ENCODE peak calls at places on chromosomes 1 and 21, in nine cellular contexts. K is stimulated activated CD8-positive, alpha-beta memory T cell treated with anti-CD3 and anti-CD28 coated beads, Interleukin-4, amount 100 ng/mL, for 1 hour; D is EL; M is AG08395; Z is mucosa of gallbladder; P is spleen; X is GM23338; F is activated T-helper 1 cell treated with anti-CD3 and anti-CD28 coated beads, Interleukin-12 subunit alpha, Interleukin-12 subunit beta, Interleukin-2, Interleukin-4 antibody, amounts not matched to agents 30 ng/mL and 10 ng/mL and 1 ng/mL, durations not matched to agents 14 hours and 24 hours and 36 hours; S is stimulated activated CD4-positive, alpha-beta T cell treated with anti-CD3 and anti-CD28 coated beads, Interleukin-2, amount 100 ng/mL, for 4 hours. G is an unnamed sample.

GRCh38 chr21:40074710-40075109 is 207.5 kb downstream of the PCP4 start:
- DNase-seq in K (no peak), D (no peak), M (no peak), Z (no peak), P (no peak), X (no peak), F (no peak), S (no peak), G (no peak)

GRCh38 chr1:9881838-9882249 is 28.2 kb downstream of the CTNNBIP1 start:
- DNase-seq in K (no peak), D (peak), M (peak), Z (no peak), P (no peak), X (no peak), F (no peak), S (no peak), G (no peak)

GRCh38 chr1:202349263-202349928 is 897 bp downstream of the PPP1R12B start:
- DNase-seq in K (no peak), D (no peak), M (peak), Z (no peak), P (no peak), X (no peak), F (no peak), S (no peak), G (peak)

GRCh38 chr1:22303816-22304215 is 147.8 kb upstream of the ZBTB40 start:
- DNase-seq in K (no peak), D (no peak), M (no peak), Z (no peak), P (no peak), X (no peak), F (no peak), S (no peak), G (no peak)

GRCh38 chr21:43354016-43354420 is 72.9 kb downstream of the SIK1 start:
- DNase-seq in K (no peak), D (no peak), M (no peak), Z (no peak), P (no peak), X (no peak), F (no peak), S (no peak), G (no peak)

GRCh38 chr1:203353486-203353885 is 2.6 kb upstream of the FMOD start:
- DNase-seq in K (no peak), D (no peak), M (no peak), Z (no peak), P (no peak), X (no peak), F (no peak), S (no peak), G (peak)

GRCh38 chr21:41678944-41679343 is 87.9 kb downstream of the RIPK4 start:
- DNase-seq in K (no peak), D (peak), M (peak), Z (peak), P (peak), X (peak), F (no peak), S (peak), G (peak)

GRCh38 chr1:151970128-151970527 is 23.5 kb downstream of the S100A10 start:
- DNase-seq in K (no peak), D (no peak), M (no peak), Z (no peak), P (no peak), X (no peak), F (no peak), S (no peak), G (no peak)

GRCh38 chr1:35580949-35581388 is 7.9 kb downstream of the TFAP2E start:
- DNase-seq in K (no peak), D (no peak), M (no peak), Z (no peak), P (no peak), X (no peak), F (no peak), S (no peak), G (peak)